ENCODE peak calls at places on chromosomes 5 and 9, in six cellular contexts. F is endothelial cell of umbilical vein, I is K562, B is A549, X is GM12878, Z is HepG2. N is an unnamed sample.

GRCh38 chr9:112556497-112557085 is 70.0 kb downstream of the KIAA1958 start:
- DNase-seq in X (no peak), F (no peak), I (no peak), Z (no peak), B (no peak), N (no peak)

GRCh38 chr5:158718738-158719505 is 380.8 kb downstream of the EBF1 start:
- DNase-seq in F (no peak), Z (no peak), B (no peak), X (no peak), I (no peak), N (peak)

GRCh38 chr5:115414406-115415142 is 118.1 kb upstream of the CCDC112 start:
- DNase-seq in B (no peak), F (no peak), I (no peak), X (no peak), Z (no peak), N (no peak)

GRCh38 chr5:51371052-51371451 is 12.2 kb upstream of the ISL1 start:
- DNase-seq in Z (no peak), F (no peak), B (no peak), X (no peak), I (no peak), N (no peak)

GRCh38 chr5:1494780-1495524 is 28.8 kb downstream of the LPCAT1 start:
- DNase-seq in I (no peak), F (no peak), Z (no peak), B (no peak), X (peak), N (peak)

GRCh38 chr5:169697976-169698375 is 60.9 kb downstream of the DOCK2 start:
- DNase-seq in B (no peak), X (no peak), Z (no peak), F (no peak), I (no peak), N (no peak)

GRCh38 chr9:123121457-123121856 is 88.0 kb downstream of the GPR21 start:
- DNase-seq in F (no peak), X (no peak), I (no peak), B (no peak), Z (peak), N (no peak)

GRCh38 chr5:55982957-55983381 is 11.8 kb downstream of the IL6ST start:
- DNase-seq in Z (no peak), F (no peak), X (no peak), B (no peak), I (no peak), N (no peak)

GRCh38 chr5:141758316-141758965 is 76.4 kb upstream of the ARAP3 start:
- DNase-seq in I (no peak), Z (no peak), B (no peak), F (no peak), X (no peak), N (no peak)

GRCh38 chr9:12798066-12798770 is 23.4 kb downstream of the LURAP1L start:
- DNase-seq in Z (no peak), X (no peak), I (no peak), F (no peak), B (no peak), N (no peak)

GRCh38 chr5:136518814-136519213 is 153.5 kb upstream of the TRPC7 start:
- DNase-seq in F (no peak), B (no peak), I (no peak), Z (no peak), X (no peak), N (no peak)

DNA sequence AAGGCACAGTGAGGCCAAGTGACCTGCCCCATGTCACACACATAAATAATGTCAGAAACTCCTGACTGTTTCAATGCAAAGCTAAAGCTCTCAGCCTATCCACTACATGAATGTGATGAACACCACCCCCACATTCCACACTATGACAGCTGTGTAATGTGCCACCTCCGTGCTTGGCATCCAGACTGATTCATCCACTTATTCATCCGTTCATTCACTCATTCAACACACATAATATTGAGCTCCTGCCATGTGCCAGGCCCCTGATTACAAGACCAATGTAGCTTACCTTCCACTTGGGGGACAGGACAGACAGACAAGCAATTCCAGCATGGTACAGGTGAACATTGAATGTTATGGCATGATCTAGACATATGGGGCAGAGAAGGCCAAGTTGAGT is 46.2 kb upstream of the FABP6 start:
- DNase-seq in B (peak), Z (no peak), I (no peak), X (no peak), F (no peak), N (no peak)
- TF ChIP-seq MYC in B (no peak), Z (no peak), I (no peak), X (no peak), F (no peak), N (no peak)

GRCh38 chr5:60961685-60962084 is 16.7 kb downstream of the NDUFAF2 start:
- DNase-seq in I (peak), B (no peak), F (no peak), X (no peak), Z (no peak), N (peak)

GRCh38 chr5:60958712-60959111 is 13.7 kb downstream of the NDUFAF2 start:
- DNase-seq in Z (no peak), X (no peak), B (no peak), F (no peak), I (no peak), N (no peak)

GRCh38 chr5:60959156-60959555 is 14.2 kb downstream of the NDUFAF2 start:
- DNase-seq in F (peak), I (no peak), X (no peak), Z (no peak), B (no peak), N (peak)

GRCh38 chr5:60958088-60958487 is 13.1 kb downstream of the NDUFAF2 start:
- DNase-seq in Z (no peak), X (no peak), F (no peak), B (no peak), I (no peak), N (no peak)

GRCh38 chr5:60960591-60960990 is 15.6 kb downstream of the NDUFAF2 start:
- DNase-seq in Z (no peak), F (peak), B (no peak), I (peak), X (no peak), N (no peak)
- TF ChIP-seq CTCF in Z (peak), F (peak), B (peak), I (peak), X (peak), N (peak)

DNA sequence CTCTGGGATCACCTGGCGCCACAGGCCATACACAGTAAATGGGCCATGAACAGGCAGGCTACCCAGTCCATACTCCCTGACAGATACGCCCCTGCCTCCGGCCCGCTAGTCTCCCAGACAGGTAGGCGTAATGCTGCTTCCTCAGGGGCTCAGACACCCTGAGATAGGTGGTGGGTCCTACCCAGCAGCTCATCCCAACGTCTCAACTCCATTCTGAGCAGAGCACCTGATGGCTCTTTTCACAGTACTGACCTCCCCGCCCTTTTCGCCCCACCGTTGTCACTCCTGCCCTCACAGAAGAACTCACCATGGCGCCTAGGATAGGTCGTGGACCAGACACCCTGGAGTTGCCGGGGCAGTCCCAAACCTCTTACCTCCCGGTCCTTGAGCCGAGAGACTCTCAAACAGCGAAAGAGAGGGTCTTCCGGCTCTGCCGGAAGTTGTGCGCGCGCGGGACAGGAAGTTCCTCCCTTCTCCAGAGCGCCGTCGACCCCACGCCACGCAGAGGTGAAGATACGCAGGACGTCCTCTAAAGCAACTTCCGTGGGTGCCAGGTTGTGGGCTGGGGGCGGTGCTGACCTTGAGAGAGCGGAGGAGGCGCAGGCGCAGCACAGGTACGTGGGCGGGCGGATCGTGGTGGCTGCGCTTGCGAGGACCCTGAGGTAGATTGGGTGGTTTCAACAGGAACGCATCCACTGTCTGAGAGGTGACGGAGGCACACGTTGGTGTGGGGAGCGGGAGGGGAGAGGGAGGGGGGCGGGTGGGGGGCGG is at the start of gene TMEM161B:
- DNase-seq in Z (peak), F (peak), B (peak), I (peak), X (peak), N (peak)
- TF ChIP-seq POLR2A in Z (peak), F (peak), B (peak), I (peak), X (peak), N (peak)

GRCh38 chr9:129400001-129400970 is 220.6 kb downstream of the C9orf50 start:
- DNase-seq in F (no peak), B (no peak), I (no peak), Z (no peak), X (no peak), N (no peak)
- TF ChIP-seq MYC in F (no peak), B (no peak), I (no peak), Z (no peak), X (no peak), N (no peak)

GRCh38 chr9:83405674-83406255 is 132.4 kb downstream of the FRMD3 start:
- DNase-seq in F (no peak), X (no peak), Z (no peak), B (no peak), I (no peak), N (no peak)
- TF ChIP-seq CTCF in F (no peak), X (no peak), Z (no peak), B (no peak), I (no peak), N (no peak)